ENCODE peak calls at places on chromosomes 12 and 14, in nine cellular contexts. I, F, H, N, J, B, D, R and T are unnamed samples.

GRCh38 chr12:77324763-77325468 is 259.5 kb upstream of the E2F7 start:
- DNase-seq in D (peak), R (peak), B (peak), H (no peak), I (peak), F (peak), N (peak), J (peak), T (peak)

GRCh38 chr12:122182887-122183587 is at the start of gene LRRC43:
- DNase-seq in N (peak), D (no peak), B (no peak), H (no peak), R (peak), F (peak), J (peak), I (peak), T (peak)

GRCh38 chr12:67469666-67470065 is 178.9 kb upstream of the DYRK2 start:
- DNase-seq in F (no peak), D (no peak), J (no peak), B (no peak), I (no peak), R (no peak), H (no peak), N (no peak), T (no peak)

GRCh38 chr12:124508323-124509096 is 58.9 kb downstream of the NCOR2 start:
- DNase-seq in H (no peak), N (no peak), R (peak), F (no peak), I (no peak), B (peak), J (peak), D (no peak), T (no peak)

GRCh38 chr12:104596128-104596799 is 139.5 kb downstream of the CHST11 start:
- DNase-seq in F (no peak), I (no peak), N (no peak), D (peak), R (no peak), B (peak), J (peak), H (no peak), T (peak)

GRCh38 chr12:16880864-16881285 is 274.9 kb upstream of the LMO3 start:
- DNase-seq in H (peak), R (no peak), F (no peak), N (peak), J (no peak), D (no peak), I (no peak), B (no peak), T (no peak)

GRCh38 chr14:104313674-104314073 is 175.3 kb downstream of the KIF26A start:
- DNase-seq in F (peak), R (no peak), N (peak), D (no peak), H (no peak), I (no peak), B (no peak), J (no peak), T (no peak)

GRCh38 chr12:77133566-77133965 is 68.2 kb upstream of the E2F7 start:
- DNase-seq in J (peak), R (peak), B (peak), F (no peak), N (peak), D (no peak), H (no peak), I (no peak), T (peak)

GRCh38 chr12:52722680-52723079 is 19.4 kb upstream of the KRT77 start:
- DNase-seq in H (no peak), F (no peak), D (no peak), R (no peak), B (no peak), N (no peak), J (no peak), I (no peak), T (no peak)

GRCh38 chr12:132380646-132381045 is 51.3 kb upstream of the GALNT9 start:
- DNase-seq in I (no peak), D (no peak), J (no peak), F (no peak), R (no peak), B (no peak), N (no peak), H (no peak), T (no peak)

GRCh38 chr12:12880537-12880936 is 10.8 kb upstream of the GPRC5A start:
- DNase-seq in N (no peak), D (no peak), F (no peak), J (no peak), H (no peak), R (no peak), I (no peak), B (no peak), T (no peak)

GRCh38 chr12:52228366-52228765 is 4.7 kb upstream of the KRT7 start:
- DNase-seq in F (no peak), B (no peak), R (no peak), D (no peak), N (no peak), H (no peak), J (no peak), I (no peak), T (no peak)

GRCh38 chr14:78904094-78904493 is 733.9 kb downstream of the NRXN3 start:
- DNase-seq in H (no peak), N (no peak), R (no peak), F (no peak), J (no peak), D (no peak), I (no peak), B (no peak), T (no peak)

GRCh38 chr14:100490252-100490651 is 97.0 kb downstream of the BEGAIN start:
- DNase-seq in B (no peak), I (no peak), H (no peak), R (no peak), J (no peak), D (no peak), N (no peak), F (no peak), T (no peak)

GRCh38 chr12:104106965-104107364 is 31.0 kb downstream of the NFYB start:
- DNase-seq in N (no peak), B (no peak), D (no peak), J (no peak), R (no peak), H (no peak), F (no peak), I (no peak), T (no peak)

DNA sequence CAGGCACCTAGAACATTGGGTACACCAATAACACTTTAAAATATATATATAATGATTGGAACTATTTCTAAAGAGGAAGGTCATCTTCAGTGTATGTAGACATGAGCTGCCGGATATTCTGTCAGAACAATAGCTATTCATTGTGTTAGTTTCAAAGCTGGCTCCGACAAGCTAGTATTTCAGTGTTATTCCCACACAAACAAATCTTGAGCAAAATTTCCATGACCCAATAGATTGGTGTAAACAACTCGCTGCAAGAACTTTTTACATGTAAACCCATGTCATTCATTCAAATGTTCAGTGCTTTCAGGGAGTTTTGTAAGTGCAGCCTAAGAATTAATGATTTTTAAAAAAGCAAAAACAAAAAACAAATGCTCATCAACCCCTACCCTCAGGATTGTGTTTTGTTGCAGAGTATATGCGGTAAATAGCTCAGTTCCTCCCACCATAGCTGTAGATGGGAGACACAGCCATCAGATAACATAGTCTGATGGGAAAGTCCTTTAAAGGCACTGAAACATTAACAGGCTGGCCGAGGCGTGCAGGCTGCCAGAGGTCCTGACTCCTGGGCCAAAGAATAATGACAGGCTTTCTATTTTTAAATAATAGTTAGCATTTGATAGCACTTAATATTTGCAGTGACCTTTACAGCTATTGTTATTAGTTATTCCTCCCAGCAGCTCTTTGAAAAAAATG is 150.3 kb upstream of the ARHGAP5 start:
- DNase-seq in J (peak), I (no peak), R (peak), N (no peak), F (no peak), D (no peak), H (no peak), B (no peak), T (no peak)
- H3K4me3 ChIP-seq in J (no peak), I (no peak), R (no peak), N (no peak), F (no peak), D (no peak), H (no peak), B (no peak), T (no peak)

GRCh38 chr12:54384591-54385041 is at the start of gene ZNF385A:
- DNase-seq in R (no peak), I (no peak), D (no peak), F (peak), H (no peak), B (no peak), J (peak), N (no peak), T (no peak)
- H3K4me3 ChIP-seq in R (peak), I (no peak), D (no peak), F (no peak), H (no peak), B (no peak), J (no peak), N (no peak), T (no peak)

DNA sequence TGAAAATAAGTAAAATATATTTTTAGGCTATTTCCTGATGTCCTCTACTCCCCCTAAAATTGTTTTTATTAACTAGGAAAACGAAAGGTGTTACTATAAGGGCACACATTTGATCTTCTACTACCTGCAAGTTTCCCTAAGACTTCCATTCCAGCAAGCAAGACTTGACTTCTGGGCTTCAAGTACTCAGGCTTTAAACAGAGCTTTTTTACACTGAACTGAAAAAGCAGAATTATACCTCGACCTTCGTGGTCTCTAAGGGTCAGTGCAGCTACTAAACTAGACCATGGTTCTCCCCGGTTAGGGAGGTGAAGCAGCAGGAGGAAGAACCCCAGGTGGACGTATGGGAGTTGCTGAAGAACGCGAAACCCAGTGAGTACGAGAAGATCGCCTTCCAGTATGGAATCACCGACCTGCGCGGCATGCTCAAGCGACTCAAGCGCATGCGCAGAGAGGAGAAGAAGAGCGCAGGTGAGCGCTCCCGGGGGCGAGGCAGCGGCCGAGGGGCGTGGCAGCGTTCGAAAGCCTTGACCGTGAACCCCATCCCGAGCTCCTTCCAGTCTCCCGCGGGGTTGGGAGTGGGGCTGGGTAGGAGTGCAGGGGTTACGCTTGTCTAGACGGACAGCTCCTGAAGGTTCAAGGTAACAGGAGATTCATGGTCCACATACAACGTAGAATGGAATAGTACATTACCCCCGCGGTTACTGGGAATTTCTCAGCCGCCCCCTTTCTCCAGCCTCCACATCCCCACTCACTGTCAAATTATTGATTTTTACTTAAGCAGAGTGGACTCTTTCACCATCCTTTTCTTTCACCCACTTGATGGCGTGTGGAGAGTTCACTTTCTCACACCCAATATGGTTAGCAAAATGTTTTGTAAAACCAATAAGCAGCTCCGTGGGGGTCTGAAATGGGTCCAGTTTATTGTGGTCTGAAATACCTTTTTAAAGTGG is 47.6 kb downstream of the MYBPC1 start:
- DNase-seq in F (no peak), D (no peak), B (no peak), J (no peak), H (no peak), N (peak), R (no peak), I (peak), T (peak)
- H3K4me3 ChIP-seq in F (no peak), D (no peak), B (no peak), J (no peak), H (peak), N (no peak), R (peak), I (no peak), T (no peak)

GRCh38 chr14:96256420-96256819 is 410 bp downstream of the BDKRB1 start:
- DNase-seq in N (no peak), D (no peak), F (no peak), J (peak), H (no peak), B (peak), I (no peak), R (no peak), T (peak)
- H3K4me3 ChIP-seq in N (no peak), D (no peak), F (no peak), J (no peak), H (no peak), B (peak), I (no peak), R (no peak), T (no peak)

DNA sequence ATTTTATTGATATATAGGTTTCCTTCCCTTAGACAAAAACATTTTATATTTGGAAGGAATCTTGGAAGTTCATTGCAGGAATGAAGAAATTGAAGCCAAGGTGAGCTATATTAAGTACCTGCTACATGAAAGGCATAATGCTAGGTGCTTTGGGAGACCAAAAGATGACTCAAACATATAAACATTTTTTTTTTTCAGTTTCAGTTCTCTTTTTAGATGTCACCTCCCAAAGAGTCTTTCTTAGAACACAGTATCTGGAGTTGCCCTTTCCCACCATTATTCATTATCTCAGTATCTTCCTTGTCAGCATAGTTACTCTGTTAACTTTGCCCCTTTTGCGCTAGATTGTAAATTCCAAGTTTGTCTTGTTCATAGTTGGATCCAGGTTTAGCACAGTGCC is 1.1 kb downstream of the LIN52 start:
- DNase-seq in H (no peak), R (no peak), I (no peak), J (no peak), D (no peak), F (no peak), B (no peak), N (no peak), T (no peak)
- H3K4me3 ChIP-seq in H (peak), R (peak), I (peak), J (no peak), D (no peak), F (peak), B (peak), N (peak), T (no peak)

DNA sequence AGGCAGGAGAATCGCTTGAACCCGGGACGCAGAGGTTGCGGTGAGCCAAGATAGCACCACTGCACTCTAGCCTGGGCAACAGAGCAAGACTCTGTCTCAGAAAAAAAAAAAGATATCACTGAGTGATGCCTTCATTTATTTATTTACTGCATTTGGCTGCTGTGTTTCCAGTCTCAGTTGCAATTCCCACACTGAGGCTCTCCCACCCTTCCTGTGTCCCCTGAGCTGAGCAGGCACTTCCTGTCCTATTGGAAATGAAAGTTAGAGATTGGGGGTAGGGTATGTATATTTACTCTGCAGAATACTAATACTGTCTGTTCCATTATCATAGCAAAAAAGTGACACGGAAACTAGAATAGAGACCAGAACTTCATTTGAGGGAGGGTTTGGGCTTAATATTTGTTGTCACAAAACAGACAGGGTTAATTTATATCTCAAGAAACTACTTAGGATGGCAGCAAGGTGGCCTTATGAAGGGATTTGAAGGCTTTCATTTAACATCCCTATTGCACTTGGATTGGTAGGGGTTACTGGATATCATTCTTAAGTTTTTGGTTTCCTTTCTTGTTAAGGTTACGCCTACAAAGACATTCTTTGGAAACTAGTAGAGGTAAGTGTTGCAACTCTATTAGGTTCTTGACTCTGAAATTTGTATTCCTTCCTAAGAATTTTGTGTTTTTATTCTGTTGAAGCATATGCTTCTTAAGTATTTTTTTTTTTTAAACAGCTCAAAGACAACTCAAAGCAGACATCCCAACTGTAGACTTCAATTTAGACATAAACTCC is 1.4 kb upstream of the RBMS2 start:
- DNase-seq in I (no peak), B (peak), F (no peak), R (no peak), J (peak), D (no peak), H (no peak), N (no peak), T (no peak)
- H3K4me3 ChIP-seq in I (no peak), B (no peak), F (peak), R (peak), J (no peak), D (no peak), H (no peak), N (no peak), T (no peak)

GRCh38 chr12:32679910-32680217 is 763 bp downstream of the DNM1L start:
- DNase-seq in N (no peak), J (no peak), R (no peak), D (no peak), H (no peak), F (no peak), B (no peak), I (no peak), T (no peak)

GRCh38 chr12:32686340-32686739 is 7.2 kb downstream of the DNM1L start:
- DNase-seq in R (no peak), H (no peak), N (no peak), J (no peak), D (no peak), F (no peak), B (no peak), I (no peak), T (no peak)

GRCh38 chr12:32681272-32681671 is 2.2 kb downstream of the DNM1L start:
- DNase-seq in B (no peak), F (no peak), J (no peak), N (no peak), R (no peak), H (no peak), I (no peak), D (no peak), T (no peak)

GRCh38 chr12:32679091-32679909 is at the start of gene DNM1L:
- DNase-seq in J (peak), I (peak), R (peak), D (peak), B (peak), N (peak), F (peak), H (peak), T (peak)

DNA sequence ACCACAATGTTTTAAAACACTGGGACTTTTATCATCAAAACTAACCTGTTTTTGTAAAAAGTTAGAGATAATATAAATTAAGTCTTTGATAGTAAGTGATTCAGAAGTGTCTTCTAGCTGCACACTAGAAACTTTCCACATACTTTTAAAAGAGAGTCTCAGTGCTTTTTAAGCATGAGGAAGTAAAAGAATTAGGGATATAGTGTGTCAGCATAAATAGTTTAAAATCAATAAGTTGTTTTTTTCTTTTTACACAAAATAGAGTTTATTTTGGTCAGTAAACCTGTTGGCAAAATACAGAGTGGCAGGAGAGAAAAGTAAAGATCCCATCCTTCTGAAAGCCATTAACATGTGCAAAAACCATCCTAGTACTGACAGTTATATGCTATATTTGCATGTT is 1.7 kb downstream of the DNM1L start:
- DNase-seq in F (no peak), R (no peak), D (no peak), H (no peak), N (no peak), I (no peak), B (no peak), J (no peak), T (no peak)
- H3K4me3 ChIP-seq in F (no peak), R (peak), D (no peak), H (peak), N (no peak), I (no peak), B (peak), J (no peak), T (no peak)